ENCODE peak calls at places on chromosomes 4 and X, in nine cellular contexts. B, F, K, Q, D, G, O, E and M are unnamed samples.

GRCh38 chr4:41443340-41444079 is 94.4 kb upstream of the LIMCH1 start:
- DNase-seq in O (no peak), G (no peak), Q (no peak), D (no peak), E (no peak), B (no peak), F (no peak), K (no peak), M (no peak)

GRCh38 chr4:11912886-11913285 is 484.2 kb upstream of the HS3ST1 start:
- DNase-seq in B (peak), G (no peak), D (no peak), E (no peak), F (peak), K (no peak), O (no peak), Q (no peak), M (no peak)

GRCh38 chrX:40199704-40200103 is 101.9 kb upstream of the BCOR start:
- DNase-seq in B (no peak), O (no peak), F (no peak), D (no peak), E (peak), Q (no peak), G (no peak), K (no peak), M (no peak)

GRCh38 chr4:124278477-124278876 is 434.1 kb downstream of the ANKRD50 start:
- DNase-seq in G (no peak), F (peak), B (no peak), K (no peak), Q (no peak), E (peak), O (peak), D (no peak), M (peak)

GRCh38 chr4:106105697-106106096 is 210.3 kb downstream of the TBCK start:
- DNase-seq in E (no peak), Q (no peak), B (no peak), D (no peak), G (no peak), F (no peak), O (no peak), K (no peak), M (no peak)

GRCh38 chrX:26845051-26845450 is 618.1 kb downstream of the PPP4R3C start:
- DNase-seq in O (no peak), D (no peak), G (no peak), Q (no peak), E (peak), B (no peak), F (peak), K (peak), M (no peak)

GRCh38 chr4:145047151-145047550 is 50.8 kb downstream of the ANAPC10 start:
- DNase-seq in E (no peak), G (no peak), D (no peak), B (no peak), K (no peak), O (no peak), Q (no peak), F (no peak), M (no peak)

GRCh38 chr4:4782969-4783368 is 76.5 kb upstream of the MSX1 start:
- DNase-seq in E (peak), G (no peak), Q (no peak), D (no peak), O (no peak), F (peak), K (no peak), B (no peak), M (peak)

GRCh38 chrX:69154051-69154450 is 11.2 kb downstream of the PJA1 start:
- DNase-seq in B (no peak), E (no peak), O (no peak), Q (no peak), K (no peak), F (no peak), G (peak), D (no peak), M (no peak)

GRCh38 chr4:68581382-68582338 is 5.5 kb upstream of the UGT2B17 start:
- DNase-seq in E (no peak), F (no peak), G (no peak), B (peak), D (no peak), K (no peak), Q (no peak), O (no peak), M (no peak)

GRCh38 chr4:176286728-176287127 is 17.7 kb upstream of the ASB5 start:
- DNase-seq in O (no peak), G (no peak), E (no peak), B (no peak), F (peak), K (no peak), Q (no peak), D (no peak), M (peak)

GRCh38 chr4:118396881-118397666 is 44.3 kb upstream of the PRSS12 start:
- DNase-seq in Q (no peak), K (no peak), D (no peak), O (peak), E (no peak), G (no peak), F (no peak), B (no peak), M (peak)

GRCh38 chr4:101039367-101039766 is 308.0 kb downstream of the PPP3CA start:
- DNase-seq in O (no peak), Q (no peak), F (no peak), G (no peak), K (no peak), E (no peak), B (no peak), D (no peak), M (no peak)

GRCh38 chr4:81905966-81906365 is 434.3 kb upstream of the RASGEF1B start:
- DNase-seq in F (no peak), K (peak), B (no peak), E (no peak), O (no peak), G (no peak), D (no peak), Q (no peak), M (no peak)
- H3K4me2 ChIP-seq in F (no peak), K (peak), B (no peak), E (no peak), O (no peak), G (no peak), D (no peak), Q (no peak), M (no peak)

GRCh38 chr4:67430989-67431388 is 114.3 kb downstream of the CENPC start:
- DNase-seq in E (no peak), B (no peak), K (no peak), D (no peak), Q (no peak), G (no peak), O (no peak), F (no peak), M (no peak)

GRCh38 chr4:67428819-67429218 is 116.5 kb downstream of the CENPC start:
- DNase-seq in B (no peak), F (no peak), K (no peak), D (no peak), G (no peak), O (no peak), E (no peak), Q (no peak), M (no peak)
- H3K4me2 ChIP-seq in B (no peak), F (no peak), K (no peak), D (no peak), G (no peak), O (no peak), E (no peak), Q (no peak), M (no peak)

GRCh38 chr4:184817494-184818215 is 8.1 kb downstream of the ACSL1 start:
- DNase-seq in B (no peak), K (no peak), F (no peak), E (no peak), Q (no peak), G (no peak), O (no peak), D (peak), M (no peak)
- H3K4me2 ChIP-seq in B (peak), K (no peak), F (no peak), E (no peak), Q (no peak), G (no peak), O (no peak), D (peak), M (no peak)

DNA sequence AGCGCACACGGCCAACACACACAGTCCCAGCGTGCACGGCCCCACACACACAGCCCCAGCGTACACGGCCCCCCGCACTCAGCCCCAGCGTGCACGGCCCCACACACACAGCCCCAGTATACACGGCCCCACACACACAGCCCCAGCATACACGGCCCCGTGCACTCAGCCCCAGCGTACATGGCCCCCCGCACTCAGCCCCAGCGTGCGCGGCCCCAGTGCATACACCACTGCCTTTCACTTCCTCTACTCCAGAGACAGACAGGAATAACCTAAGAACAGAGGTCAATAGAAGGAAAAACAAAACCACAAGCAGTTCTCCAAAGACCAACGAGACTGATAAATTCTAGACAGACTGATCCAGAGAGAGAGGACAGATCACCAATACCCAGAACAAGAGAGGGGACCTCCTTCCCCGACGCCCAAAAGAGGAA is 17.1 kb downstream of the GAK start:
- DNase-seq in D (no peak), Q (no peak), G (no peak), K (no peak), E (no peak), B (no peak), O (no peak), F (no peak), M (no peak)
- H3K4me2 ChIP-seq in D (peak), Q (no peak), G (no peak), K (no peak), E (no peak), B (no peak), O (no peak), F (peak), M (peak)

GRCh38 chr4:74330295-74330750 is 22.1 kb downstream of the EPGN start:
- DNase-seq in Q (no peak), O (no peak), D (no peak), K (no peak), F (peak), E (no peak), B (no peak), G (no peak), M (no peak)

GRCh38 chr4:74325886-74326285 is 17.6 kb downstream of the EPGN start:
- DNase-seq in G (no peak), O (no peak), F (no peak), D (no peak), K (no peak), E (no peak), B (no peak), Q (no peak), M (no peak)

GRCh38 chr4:74327751-74328150 is 19.5 kb downstream of the EPGN start:
- DNase-seq in Q (no peak), B (no peak), K (no peak), G (no peak), D (no peak), F (no peak), O (no peak), E (peak), M (peak)

GRCh38 chr4:74331252-74331651 is 23.0 kb downstream of the EPGN start:
- DNase-seq in F (no peak), B (no peak), O (no peak), G (no peak), D (no peak), Q (no peak), K (no peak), E (no peak), M (no peak)

DNA sequence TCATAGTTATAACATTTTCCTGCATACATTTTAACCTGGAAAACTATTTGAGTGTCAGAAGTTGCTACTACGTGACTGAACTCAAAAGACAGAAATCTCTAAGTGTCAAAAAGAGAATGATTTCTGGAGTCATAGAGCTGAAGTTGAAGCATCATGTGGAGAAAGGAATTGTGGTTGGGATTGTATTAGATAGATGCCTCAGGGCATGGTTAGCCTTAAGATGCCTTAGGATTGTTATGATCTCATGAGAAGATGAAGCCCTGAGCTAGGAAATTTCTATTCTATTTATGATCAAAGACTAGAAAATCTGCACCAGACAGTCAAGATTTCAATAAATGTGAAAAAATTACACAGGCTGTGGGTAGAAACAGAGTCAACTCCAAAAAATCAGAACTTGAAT is 20.2 kb downstream of the EPGN start:
- DNase-seq in F (no peak), D (no peak), E (peak), G (no peak), K (no peak), O (no peak), Q (no peak), B (no peak), M (peak)
- H3K4me2 ChIP-seq in F (no peak), D (no peak), E (peak), G (no peak), K (no peak), O (no peak), Q (no peak), B (no peak), M (no peak)

GRCh38 chr4:127968565-127968964 is 3.4 kb downstream of the ABHD18 start:
- DNase-seq in B (no peak), G (no peak), O (no peak), K (no peak), E (no peak), Q (no peak), F (no peak), D (no peak), M (no peak)
- H3K4me2 ChIP-seq in B (no peak), G (no peak), O (no peak), K (no peak), E (no peak), Q (no peak), F (no peak), D (no peak), M (no peak)

GRCh38 chrX:134554291-134554690 is 94.3 kb downstream of the HPRT1 start:
- DNase-seq in K (no peak), B (no peak), D (no peak), Q (no peak), E (no peak), F (no peak), G (no peak), O (no peak), M (no peak)
- H3K4me2 ChIP-seq in K (no peak), B (no peak), D (no peak), Q (no peak), E (peak), F (no peak), G (no peak), O (no peak), M (no peak)